ENCODE peak calls at places on chromosomes 5 and 9, in four cellular contexts. One of them, this sample, is unnamed.

GRCh38 chr9:122819791-122820489 is 8.4 kb downstream of the PDCL start:
- DNase-seq in SK-N-MC: no peak
- DNase-seq in mesenchymal stem cell: peak
- DNase-seq in mesendoderm: no peak
- DNase-seq in this sample: peak

GRCh38 chr9:119934497-119934896 is 565.3 kb upstream of the BRINP1 start:
- DNase-seq in mesendoderm: no peak
- DNase-seq in mesenchymal stem cell: no peak
- DNase-seq in SK-N-MC: no peak
- DNase-seq in this sample: no peak

GRCh38 chr9:94892675-94893074 is 166.2 kb downstream of the AOPEP start:
- DNase-seq in SK-N-MC: no peak
- DNase-seq in mesendoderm: no peak
- DNase-seq in mesenchymal stem cell: no peak
- DNase-seq in this sample: no peak

GRCh38 chr9:94480205-94480604 is 74.7 kb upstream of the PCAT7 start:
- DNase-seq in SK-N-MC: no peak
- DNase-seq in mesendoderm: no peak
- DNase-seq in mesenchymal stem cell: no peak
- DNase-seq in this sample: no peak

GRCh38 chr5:107809201-107810034 is 138.7 kb upstream of the EFNA5 start:
- DNase-seq in SK-N-MC: no peak
- DNase-seq in mesendoderm: no peak
- DNase-seq in mesenchymal stem cell: peak
- DNase-seq in this sample: peak

GRCh38 chr5:179805070-179805528 is 1.6 kb downstream of the MGAT4B start:
- DNase-seq in mesenchymal stem cell: no peak
- DNase-seq in mesendoderm: no peak
- DNase-seq in SK-N-MC: no peak
- DNase-seq in this sample: no peak

GRCh38 chr5:40277161-40277906 is 402.4 kb upstream of the PTGER4 start:
- DNase-seq in mesendoderm: no peak
- DNase-seq in mesenchymal stem cell: no peak
- DNase-seq in SK-N-MC: no peak
- DNase-seq in this sample: no peak

GRCh38 chr5:14223372-14223771 is 80.2 kb downstream of the TRIO start:
- DNase-seq in SK-N-MC: no peak
- DNase-seq in mesenchymal stem cell: no peak
- DNase-seq in mesendoderm: no peak
- DNase-seq in this sample: no peak

GRCh38 chr5:28766565-28767158 is 1728.3 kb upstream of the CDH9 start:
- DNase-seq in mesendoderm: peak
- DNase-seq in SK-N-MC: peak
- DNase-seq in mesenchymal stem cell: peak
- DNase-seq in this sample: peak

GRCh38 chr9:129750010-129750409 is 2.8 kb downstream of the PTGES start:
- DNase-seq in mesendoderm: peak
- DNase-seq in mesenchymal stem cell: peak
- DNase-seq in SK-N-MC: no peak
- DNase-seq in this sample: peak

GRCh38 chr9:99807276-99807852 is 14.3 kb upstream of the NR4A3 start:
- DNase-seq in mesendoderm: peak
- DNase-seq in mesenchymal stem cell: peak
- DNase-seq in SK-N-MC: no peak
- DNase-seq in this sample: peak

GRCh38 chr9:92607088-92607487 is 62.8 kb downstream of the IPPK start:
- DNase-seq in mesenchymal stem cell: peak
- DNase-seq in SK-N-MC: peak
- DNase-seq in mesendoderm: no peak
- DNase-seq in this sample: peak

GRCh38 chr5:36724429-36725332 is 118.3 kb downstream of the SLC1A3 start:
- DNase-seq in mesendoderm: peak
- DNase-seq in mesenchymal stem cell: no peak
- DNase-seq in SK-N-MC: no peak
- DNase-seq in this sample: no peak

GRCh38 chr9:73183917-73184861 is 32.5 kb downstream of the ANXA1 start:
- DNase-seq in mesenchymal stem cell: peak
- DNase-seq in SK-N-MC: no peak
- DNase-seq in mesendoderm: peak
- DNase-seq in this sample: no peak

GRCh38 chr5:181241393-181241975 is 2.2 kb downstream of the RACK1 start:
- DNase-seq in mesenchymal stem cell: peak
- DNase-seq in SK-N-MC: no peak
- DNase-seq in mesendoderm: peak
- DNase-seq in this sample: peak

GRCh38 chr5:167643616-167644015 is 647.8 kb upstream of the WWC1 start:
- DNase-seq in SK-N-MC: no peak
- DNase-seq in mesendoderm: no peak
- DNase-seq in mesenchymal stem cell: no peak
- DNase-seq in this sample: no peak

GRCh38 chr5:146667633-146668032 is 151.6 kb upstream of the GPR151 start:
- DNase-seq in mesendoderm: no peak
- DNase-seq in SK-N-MC: no peak
- DNase-seq in mesenchymal stem cell: peak
- DNase-seq in this sample: peak

GRCh38 chr9:89418882-89419641 is 78.9 kb downstream of the SEMA4D start:
- DNase-seq in mesendoderm: no peak
- DNase-seq in SK-N-MC: no peak
- DNase-seq in mesenchymal stem cell: no peak
- DNase-seq in this sample: no peak

GRCh38 chr9:101585740-101586139 is 9.0 kb downstream of the PPP3R2 start:
- DNase-seq in mesenchymal stem cell: no peak
- DNase-seq in mesendoderm: no peak
- DNase-seq in SK-N-MC: no peak
- DNase-seq in this sample: no peak

GRCh38 chr9:34502471-34503335 is 20.1 kb downstream of the ENHO start:
- DNase-seq in SK-N-MC: no peak
- DNase-seq in mesenchymal stem cell: no peak
- DNase-seq in mesendoderm: no peak
- DNase-seq in this sample: no peak

GRCh38 chr9:110626109-110626829 is 42.3 kb upstream of the MUSK start:
- DNase-seq in SK-N-MC: no peak
- DNase-seq in mesendoderm: peak
- DNase-seq in mesenchymal stem cell: peak
- DNase-seq in this sample: peak

GRCh38 chr5:116738270-116738947 is 163.8 kb upstream of the SEMA6A start:
- DNase-seq in mesendoderm: no peak
- DNase-seq in mesenchymal stem cell: no peak
- DNase-seq in SK-N-MC: peak
- DNase-seq in this sample: peak

GRCh38 chr9:129458155-129458661 is 162.7 kb downstream of the C9orf50 start:
- DNase-seq in SK-N-MC: no peak
- DNase-seq in mesendoderm: no peak
- DNase-seq in mesenchymal stem cell: peak
- DNase-seq in this sample: no peak

GRCh38 chr5:149552038-149552494 is 827 bp upstream of the CSNK1A1 start:
- DNase-seq in SK-N-MC: no peak
- DNase-seq in mesendoderm: no peak
- DNase-seq in mesenchymal stem cell: no peak
- DNase-seq in this sample: no peak

GRCh38 chr5:181221105-181221791 is 1.8 kb upstream of the TRIM41 start:
- DNase-seq in mesenchymal stem cell: no peak
- DNase-seq in mesendoderm: no peak
- DNase-seq in SK-N-MC: no peak
- DNase-seq in this sample: no peak

GRCh38 chr9:112033237-112034215 is 136.9 kb downstream of the UGCG start:
- DNase-seq in mesendoderm: no peak
- DNase-seq in mesenchymal stem cell: peak
- DNase-seq in SK-N-MC: no peak
- DNase-seq in this sample: no peak

GRCh38 chr5:95591490-95591901 is 28.4 kb upstream of the GPR150 start:
- DNase-seq in mesendoderm: no peak
- DNase-seq in SK-N-MC: no peak
- DNase-seq in mesenchymal stem cell: peak
- DNase-seq in this sample: peak

GRCh38 chr9:34988218-34989055 is 1.1 kb upstream of the DNAJB5 start:
- DNase-seq in mesendoderm: peak
- DNase-seq in mesenchymal stem cell: no peak
- DNase-seq in SK-N-MC: no peak
- DNase-seq in this sample: no peak

GRCh38 chr9:136145580-136145979 is 26.9 kb upstream of the TMEM250 start:
- DNase-seq in mesendoderm: no peak
- DNase-seq in SK-N-MC: no peak
- DNase-seq in mesenchymal stem cell: no peak
- DNase-seq in this sample: no peak

DNA sequence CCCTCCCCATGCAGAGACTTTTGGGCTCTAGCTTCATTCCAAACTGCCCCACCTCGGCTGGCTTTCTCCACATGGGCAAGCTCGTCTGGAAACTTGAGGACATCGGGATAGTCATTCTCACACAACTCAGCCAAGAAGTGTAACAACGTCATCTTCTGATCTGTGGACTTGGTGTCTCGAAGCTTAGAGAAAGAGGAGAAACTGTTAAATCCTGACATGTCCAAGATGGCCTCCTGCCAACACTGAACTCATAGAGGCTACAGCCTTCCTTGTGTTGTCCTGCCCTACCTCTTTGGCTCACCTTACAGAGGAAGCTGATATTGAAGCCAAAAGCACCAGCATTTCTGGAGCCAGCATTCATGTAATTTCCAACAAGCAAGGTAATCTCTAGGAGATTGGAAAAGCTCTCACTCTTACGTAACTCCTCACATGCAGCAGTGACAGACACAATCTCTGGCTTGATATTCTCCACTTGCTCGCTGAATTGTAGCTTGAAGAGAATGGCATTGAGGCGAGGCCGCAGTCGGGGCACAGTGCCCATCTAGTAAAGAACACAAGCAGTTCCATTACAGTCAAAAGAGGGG is 39.6 kb downstream of the PCDHGC5 start:
- DNase-seq in mesenchymal stem cell: no peak
- DNase-seq in mesendoderm: no peak
- DNase-seq in SK-N-MC: no peak
- DNase-seq in this sample: no peak
- H3K4me3 ChIP-seq in mesenchymal stem cell: no peak
- H3K4me3 ChIP-seq in mesendoderm: no peak
- H3K4me3 ChIP-seq in SK-N-MC: no peak
- H3K4me3 ChIP-seq in this sample: no peak

GRCh38 chr9:126861707-126862460 is 1.4 kb downstream of the ZBTB34 start:
- DNase-seq in SK-N-MC: peak
- DNase-seq in mesendoderm: peak
- DNase-seq in mesenchymal stem cell: peak
- DNase-seq in this sample: no peak

GRCh38 chr9:126860077-126860756 is at the start of gene ZBTB34:
- DNase-seq in mesendoderm: peak
- DNase-seq in SK-N-MC: no peak
- DNase-seq in mesenchymal stem cell: peak
- DNase-seq in this sample: peak

GRCh38 chr9:126860757-126861466 is 473 bp downstream of the ZBTB34 start:
- DNase-seq in mesenchymal stem cell: peak
- DNase-seq in mesendoderm: peak
- DNase-seq in SK-N-MC: no peak
- DNase-seq in this sample: no peak

GRCh38 chr9:126864771-126865170 is 4.3 kb downstream of the ZBTB34 start:
- DNase-seq in mesendoderm: no peak
- DNase-seq in mesenchymal stem cell: no peak
- DNase-seq in SK-N-MC: no peak
- DNase-seq in this sample: no peak

DNA sequence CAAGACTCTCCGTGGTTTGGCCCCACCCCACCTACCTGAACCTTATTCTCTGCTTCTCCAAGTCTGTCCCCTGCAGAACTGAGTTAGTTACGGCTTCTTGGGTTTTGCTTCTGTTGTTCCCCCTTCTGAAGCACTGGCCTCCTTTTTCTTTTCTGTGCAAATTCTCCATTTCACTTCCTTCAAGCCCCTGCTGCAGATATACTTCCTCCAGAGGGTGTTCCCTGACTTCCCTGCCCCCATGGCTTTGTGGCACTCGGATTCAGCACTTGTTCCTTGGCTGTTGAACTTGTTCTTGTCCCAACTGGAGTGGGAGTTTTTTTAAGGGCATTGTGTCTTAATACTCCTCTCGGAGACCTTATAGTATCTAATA is 2.0 kb downstream of the ZBTB34 start:
- DNase-seq in SK-N-MC: no peak
- DNase-seq in mesenchymal stem cell: no peak
- DNase-seq in mesendoderm: peak
- DNase-seq in this sample: no peak
- H3K4me3 ChIP-seq in SK-N-MC: peak
- H3K4me3 ChIP-seq in mesenchymal stem cell: peak
- H3K4me3 ChIP-seq in mesendoderm: no peak
- H3K4me3 ChIP-seq in this sample: no peak

GRCh38 chr5:165328856-165329255 is 1823.4 kb downstream of the MAT2B start:
- DNase-seq in mesendoderm: no peak
- DNase-seq in SK-N-MC: no peak
- DNase-seq in mesenchymal stem cell: peak
- DNase-seq in this sample: peak

GRCh38 chr5:165334186-165334585 is 1828.8 kb downstream of the MAT2B start:
- DNase-seq in mesendoderm: no peak
- DNase-seq in SK-N-MC: no peak
- DNase-seq in mesenchymal stem cell: no peak
- DNase-seq in this sample: peak

GRCh38 chr5:165333623-165334022 is 1828.2 kb downstream of the MAT2B start:
- DNase-seq in mesendoderm: no peak
- DNase-seq in mesenchymal stem cell: peak
- DNase-seq in SK-N-MC: peak
- DNase-seq in this sample: no peak
- H3K4me3 ChIP-seq in mesendoderm: no peak
- H3K4me3 ChIP-seq in mesenchymal stem cell: no peak
- H3K4me3 ChIP-seq in SK-N-MC: peak
- H3K4me3 ChIP-seq in this sample: no peak

GRCh38 chr9:121731919-121732318 is 80.5 kb downstream of the DAB2IP start:
- DNase-seq in mesenchymal stem cell: no peak
- DNase-seq in SK-N-MC: no peak
- DNase-seq in mesendoderm: no peak
- DNase-seq in this sample: no peak
- H3K4me3 ChIP-seq in mesenchymal stem cell: no peak
- H3K4me3 ChIP-seq in SK-N-MC: no peak
- H3K4me3 ChIP-seq in mesendoderm: no peak
- H3K4me3 ChIP-seq in this sample: no peak

DNA sequence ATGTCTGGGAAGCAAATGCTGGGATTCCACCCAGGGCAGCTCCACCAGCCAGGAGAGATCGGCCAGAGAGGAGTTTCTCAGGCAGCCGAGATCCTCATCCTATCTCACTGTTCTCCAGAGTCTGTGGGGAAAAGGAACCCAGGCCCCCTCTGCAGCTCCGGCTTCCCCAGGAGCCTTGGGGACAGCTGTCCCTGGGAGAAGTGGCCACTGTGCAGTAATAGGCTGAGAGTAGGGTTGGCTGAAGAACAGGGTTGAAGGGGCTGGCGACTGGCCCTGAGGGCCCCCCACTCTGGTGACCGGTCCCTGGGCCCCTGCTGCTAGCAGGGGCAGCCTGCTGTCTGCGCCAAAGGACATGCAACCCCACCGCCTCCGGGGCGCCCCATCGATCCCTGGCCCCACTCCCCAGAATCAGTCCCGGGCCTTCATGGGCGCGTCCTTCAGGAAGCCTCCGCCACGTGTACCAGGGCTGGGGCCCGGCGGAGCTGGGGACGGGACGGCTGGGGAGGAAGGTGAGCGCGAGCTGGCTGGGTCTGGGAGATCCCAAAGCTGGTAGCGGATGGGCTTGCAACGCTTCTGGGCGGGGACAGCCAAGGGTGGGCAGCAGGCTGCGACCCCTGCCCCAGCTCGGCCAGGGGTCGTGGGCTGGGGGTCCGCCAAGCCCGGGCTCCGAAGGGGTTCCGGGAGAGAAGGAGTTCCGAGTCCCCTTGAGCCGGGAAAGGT is 44.0 kb upstream of the STXBP1 start:
- DNase-seq in mesendoderm: peak
- DNase-seq in SK-N-MC: no peak
- DNase-seq in mesenchymal stem cell: no peak
- DNase-seq in this sample: no peak
- H3K4me3 ChIP-seq in mesendoderm: peak
- H3K4me3 ChIP-seq in SK-N-MC: peak
- H3K4me3 ChIP-seq in mesenchymal stem cell: peak
- H3K4me3 ChIP-seq in this sample: peak